ENCODE peak calls at places on chromosome 3, in four cellular contexts. One of them, this sample, is unnamed.

GRCh38 chr3:49316696-49317457 is 23.0 kb downstream of the USP4 start:
- DNase-seq in type B pancreatic cell: no peak
- DNase-seq in endothelial cell: no peak
- DNase-seq in H9: no peak
- DNase-seq in this sample: no peak

GRCh38 chr3:38648659-38649499 is 608 bp downstream of the SCN5A start:
- DNase-seq in H9: peak; percentile 36
- DNase-seq in type B pancreatic cell: no peak
- DNase-seq in endothelial cell: no peak
- DNase-seq in this sample: no peak

GRCh38 chr3:113514265-113514769 is 639 bp downstream of the SPICE1 start:
- DNase-seq in endothelial cell: no peak
- DNase-seq in H9: no peak
- DNase-seq in type B pancreatic cell: no peak
- DNase-seq in this sample: no peak

GRCh38 chr3:108008931-108009635 is 81.7 kb downstream of the CD47 start:
- DNase-seq in H9: no peak
- DNase-seq in endothelial cell: no peak
- DNase-seq in type B pancreatic cell: no peak
- DNase-seq in this sample: peak; percentile 63

GRCh38 chr3:159796226-159796625 is 192.4 kb upstream of the IL12A start:
- DNase-seq in type B pancreatic cell: no peak
- DNase-seq in H9: no peak
- DNase-seq in endothelial cell: no peak
- DNase-seq in this sample: no peak

GRCh38 chr3:76349715-76350480 is 564.5 kb upstream of the ZNF717 start:
- DNase-seq in endothelial cell: no peak
- DNase-seq in H9: no peak
- DNase-seq in type B pancreatic cell: no peak
- DNase-seq in this sample: no peak

GRCh38 chr3:62653806-62654205 is 221.4 kb downstream of the CADPS start:
- DNase-seq in H9: no peak
- DNase-seq in endothelial cell: no peak
- DNase-seq in type B pancreatic cell: no peak
- DNase-seq in this sample: no peak

GRCh38 chr3:124051636-124052035 is 59.7 kb upstream of the ROPN1 start:
- DNase-seq in type B pancreatic cell: no peak
- DNase-seq in endothelial cell: no peak
- DNase-seq in H9: no peak
- DNase-seq in this sample: no peak

GRCh38 chr3:15804553-15805095 is 6.8 kb upstream of the ANKRD28 start:
- DNase-seq in H9: no peak
- DNase-seq in type B pancreatic cell: no peak
- DNase-seq in endothelial cell: no peak
- DNase-seq in this sample: no peak

GRCh38 chr3:65019412-65020093 is 331.8 kb upstream of the ADAMTS9 start:
- DNase-seq in type B pancreatic cell: no peak
- DNase-seq in H9: no peak
- DNase-seq in endothelial cell: no peak
- DNase-seq in this sample: no peak

GRCh38 chr3:16474920-16475319 is 38.6 kb downstream of the RFTN1 start:
- DNase-seq in H9: no peak
- DNase-seq in type B pancreatic cell: no peak
- DNase-seq in endothelial cell: no peak
- DNase-seq in this sample: no peak

GRCh38 chr3:170840291-170840859 is 29.6 kb downstream of the RPL22L1 start:
- DNase-seq in type B pancreatic cell: no peak
- DNase-seq in endothelial cell: no peak
- DNase-seq in H9: no peak
- DNase-seq in this sample: peak; percentile 18

GRCh38 chr3:53224026-53224425 is 31.8 kb downstream of the TKT start:
- DNase-seq in type B pancreatic cell: no peak
- DNase-seq in endothelial cell: no peak
- DNase-seq in H9: no peak
- DNase-seq in this sample: no peak

GRCh38 chr3:12553921-12554391 is 2.9 kb upstream of the MKRN2 start:
- DNase-seq in endothelial cell: no peak
- DNase-seq in H9: peak; percentile 37
- DNase-seq in type B pancreatic cell: no peak
- DNase-seq in this sample: no peak

GRCh38 chr3:81302045-81302444 is 459.4 kb downstream of the GBE1 start:
- DNase-seq in H9: peak; percentile 31
- DNase-seq in endothelial cell: peak; percentile 46
- DNase-seq in type B pancreatic cell: no peak
- DNase-seq in this sample: no peak

GRCh38 chr3:18489939-18490338 is 64.8 kb upstream of the SATB1 start:
- DNase-seq in H9: no peak
- DNase-seq in type B pancreatic cell: no peak
- DNase-seq in endothelial cell: no peak
- DNase-seq in this sample: no peak